ENCODE peak calls at places on chromosomes 2 and 18, in ten cellular contexts. U is CD4-positive, CD25-positive, alpha-beta regulatory T cell; Z is K562; V is CD8-positive, alpha-beta memory T cell; K is left lung; S is body of pancreas; N is keratinocyte; B is thoracic aorta; H is GM23338; C is tibial artery. W is an unnamed sample.

GRCh38 chr2:197978971-197979370 is 174.6 kb downstream of the PLCL1 start:
- DNase-seq in C (no peak), B (no peak), S (no peak), H (no peak), U (no peak), N (no peak), Z (no peak), V (no peak), K (no peak), W (no peak)

GRCh38 chr2:118085173-118086023 is 2.9 kb upstream of the INSIG2 start:
- DNase-seq in N (no peak), V (no peak), C (no peak), B (no peak), H (no peak), Z (no peak), S (no peak), U (no peak), K (no peak), W (no peak)

GRCh38 chr2:68292108-68292710 is 27.5 kb downstream of the CNRIP1 start:
- DNase-seq in C (no peak), K (no peak), Z (peak; percentile 45), V (peak; percentile 7), N (no peak), H (peak; percentile 71), U (peak; percentile 44), B (no peak), S (peak; percentile 23), W (no peak)

GRCh38 chr18:79680100-79680879 is 687 bp downstream of the CTDP1 start:
- DNase-seq in K (peak; percentile 87), H (peak; percentile 56), C (peak; percentile 68), Z (peak; percentile 38), V (peak; percentile 51), U (peak; percentile 73), B (no peak), N (no peak), S (peak; percentile 44), W (no peak)

GRCh38 chr2:38603402-38604265 is 906 bp upstream of the HNRNPLL start:
- DNase-seq in C (peak; percentile 93), U (peak; percentile 93), H (peak; percentile 90), N (no peak), K (peak; percentile 95), B (no peak), Z (peak; percentile 74), S (peak; percentile 90), V (peak; percentile 79), W (peak; percentile 44)

GRCh38 chr2:229300814-229301213 is 29.7 kb upstream of the PID1 start:
- DNase-seq in Z (no peak), H (no peak), B (no peak), S (no peak), U (no peak), N (no peak), V (no peak), C (no peak), K (no peak), W (no peak)

GRCh38 chr2:180872256-180872655 is 108.1 kb upstream of the UBE2E3 start:
- DNase-seq in H (no peak), K (no peak), C (no peak), N (no peak), S (no peak), B (no peak), U (no peak), Z (no peak), V (no peak), W (no peak)

GRCh38 chr2:178268435-178268834 is 74.1 kb downstream of the OSBPL6 start:
- DNase-seq in B (no peak), U (no peak), Z (no peak), C (no peak), K (no peak), S (no peak), V (no peak), N (no peak), H (no peak), W (no peak)

GRCh38 chr18:10663750-10664149 is 137.9 kb downstream of the NAPG start:
- DNase-seq in U (no peak), K (no peak), N (no peak), S (no peak), V (no peak), Z (no peak), C (no peak), H (no peak), B (no peak), W (no peak)

GRCh38 chr18:10659594-10659993 is 133.8 kb downstream of the NAPG start:
- DNase-seq in C (no peak), Z (no peak), U (no peak), V (no peak), B (no peak), K (no peak), S (no peak), H (no peak), N (no peak), W (no peak)

GRCh38 chr18:10659000-10659399 is 133.2 kb downstream of the NAPG start:
- DNase-seq in H (no peak), N (no peak), C (no peak), B (no peak), V (no peak), K (no peak), S (no peak), U (no peak), Z (no peak), W (no peak)

GRCh38 chr18:10661333-10661732 is 135.5 kb downstream of the NAPG start:
- DNase-seq in S (no peak), K (no peak), N (peak; percentile 5), B (no peak), V (no peak), C (no peak), U (no peak), Z (no peak), H (no peak), W (no peak)

DNA sequence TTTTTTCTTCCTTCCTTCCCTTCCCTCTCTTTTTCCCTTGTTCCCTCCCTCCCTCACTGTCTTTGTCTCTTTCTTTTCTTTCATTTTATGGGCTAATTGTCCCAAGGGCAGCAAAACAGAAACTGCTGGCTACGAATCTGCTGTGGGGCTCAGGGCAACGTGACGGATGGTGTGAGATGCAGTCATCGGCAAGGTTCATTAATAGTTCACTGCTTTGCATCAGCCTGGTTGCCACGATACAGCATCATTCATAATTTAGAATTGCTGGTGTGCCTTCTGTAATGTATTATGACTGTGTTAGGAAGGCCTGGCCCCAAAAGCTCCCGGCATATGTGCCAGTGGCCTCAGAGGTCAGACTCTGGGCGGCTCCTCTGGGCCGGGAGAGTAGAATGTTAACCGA is 134.7 kb downstream of the NAPG start:
- DNase-seq in U (no peak), K (no peak), C (no peak), B (no peak), H (no peak), N (no peak), S (no peak), V (no peak), Z (no peak), W (no peak)
- H3K27me3 ChIP-seq in U (no peaks in the 10 kb centered on the region), K (no peaks in the 10 kb centered on the region), C (no peaks in the 10 kb centered on the region), B (no peaks in the 10 kb centered on the region), H (no peaks in the 10 kb centered on the region), N (peaks cover 3% of the 10 kb centered on the region), S (no peaks in the 10 kb centered on the region), V (no peaks in the 10 kb centered on the region), Z (peaks cover 44% of the 10 kb centered on the region), W (no peaks in the 10 kb centered on the region)

DNA sequence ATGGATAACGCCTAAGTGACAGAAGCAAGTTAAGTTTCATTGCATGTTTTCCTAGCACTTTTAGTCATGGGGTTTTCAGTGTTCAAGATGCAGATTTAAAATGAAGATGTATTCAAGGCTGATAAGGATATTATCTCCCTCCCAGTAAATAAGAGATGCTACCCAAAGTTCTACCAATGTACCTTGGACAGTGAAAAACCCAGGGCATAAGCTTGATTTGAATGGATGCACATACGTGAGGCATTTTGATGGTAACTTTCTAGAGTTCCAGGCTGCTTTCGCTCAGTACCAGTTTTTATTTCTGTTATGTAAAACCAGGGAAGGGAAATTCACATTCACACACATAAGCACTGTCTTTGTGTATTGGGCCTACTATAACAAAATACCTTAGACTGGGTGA is 90.3 kb downstream of the STK39 start:
- DNase-seq in K (no peak), C (no peak), S (no peak), Z (no peak), U (no peak), V (no peak), B (no peak), H (no peak), N (no peak), W (no peak)
- H3K4me1 ChIP-seq in K (no peaks in the 10 kb centered on the region), C (no peaks in the 10 kb centered on the region), S (no peaks in the 10 kb centered on the region), Z (no peaks in the 10 kb centered on the region), U (no peaks in the 10 kb centered on the region), V (no peaks in the 10 kb centered on the region), B (peaks cover 8% of the 10 kb centered on the region), H (peaks cover 4% of the 10 kb centered on the region), N (peaks cover 14% of the 10 kb centered on the region), W (no peaks in the 10 kb centered on the region)

GRCh38 chr18:13283746-13284145 is 65.2 kb downstream of the LDLRAD4 start:
- DNase-seq in N (no peak), H (no peak), S (no peak), U (no peak), V (no peak), Z (no peak), K (no peak), C (no peak), B (no peak), W (no peak)

GRCh38 chr18:13287372-13287771 is 68.8 kb downstream of the LDLRAD4 start:
- DNase-seq in V (no peak), K (no peak), B (no peak), U (no peak), S (no peak), H (no peak), N (no peak), C (no peak), Z (no peak), W (no peak)

GRCh38 chr18:13285874-13286273 is 67.3 kb downstream of the LDLRAD4 start:
- DNase-seq in V (no peak), S (no peak), B (no peak), C (no peak), U (no peak), H (no peak), K (no peak), N (no peak), Z (no peak), W (no peak)

GRCh38 chr18:13286456-13287125 is 68.0 kb downstream of the LDLRAD4 start:
- DNase-seq in V (no peak), H (no peak), N (no peak), C (no peak), K (no peak), U (no peak), Z (no peak), S (no peak), B (no peak), W (no peak)

DNA sequence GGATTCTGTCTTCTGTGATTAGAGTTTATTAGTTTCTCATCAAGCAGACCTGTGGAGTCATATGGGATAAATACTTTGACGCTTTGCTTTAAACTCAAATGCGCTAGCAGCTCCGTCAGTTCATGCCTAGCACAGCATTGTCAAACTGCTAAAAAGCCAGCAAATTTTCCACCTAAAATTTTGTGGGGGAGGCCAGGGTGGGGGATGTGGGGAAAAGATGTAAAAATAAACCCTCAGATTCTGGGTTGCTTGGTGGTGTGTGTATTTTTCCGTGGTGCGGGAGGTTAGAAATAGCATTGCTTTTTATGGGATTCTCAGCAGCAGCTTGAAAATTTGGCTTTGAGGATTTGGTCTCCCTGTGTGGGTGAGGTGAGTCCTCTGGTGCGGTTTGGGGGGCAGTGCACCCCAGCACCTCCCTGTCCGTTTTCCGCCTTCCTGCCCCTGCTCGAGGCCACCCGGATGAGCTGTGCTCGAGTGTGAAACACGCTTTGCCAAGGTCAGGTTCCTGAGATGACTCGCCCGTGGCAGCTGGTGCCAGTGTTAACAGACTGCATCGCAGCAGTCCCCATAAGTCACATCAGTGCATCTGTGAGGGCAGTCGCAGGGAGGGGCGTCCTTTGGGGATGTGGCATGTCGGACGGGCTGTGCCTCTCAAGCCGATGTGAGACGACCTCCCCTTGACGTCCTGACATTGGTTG is 65.9 kb downstream of the LDLRAD4 start:
- DNase-seq in S (no peak), B (no peak), U (peak; percentile 61), K (no peak), Z (no peak), C (peak; percentile 77), V (no peak), H (no peak), N (no peak), W (no peak)
- H3K27me3 ChIP-seq in S (no peaks in the 10 kb centered on the region), B (no peaks in the 10 kb centered on the region), U (no peaks in the 10 kb centered on the region), K (no peaks in the 10 kb centered on the region), Z (peaks cover 7% of the 10 kb centered on the region), C (no peaks in the 10 kb centered on the region), V (no peaks in the 10 kb centered on the region), H (no peaks in the 10 kb centered on the region), N (no peaks in the 10 kb centered on the region), W (no peaks in the 10 kb centered on the region)

GRCh38 chr2:182043861-182044260 is 58.2 kb downstream of the PPP1R1C start:
- DNase-seq in B (no peak), N (no peak), V (no peak), U (no peak), H (no peak), K (no peak), Z (no peak), S (no peak), C (no peak), W (no peak)
- H3K4me1 ChIP-seq in B (peaks cover 15% of the 10 kb centered on the region), N (peaks cover 8% of the 10 kb centered on the region), V (no peaks in the 10 kb centered on the region), U (no peaks in the 10 kb centered on the region), H (no peaks in the 10 kb centered on the region), K (no peaks in the 10 kb centered on the region), Z (no peaks in the 10 kb centered on the region), S (no peaks in the 10 kb centered on the region), C (no peaks in the 10 kb centered on the region), W (no peaks in the 10 kb centered on the region)